ENCODE peak calls at places on chromosomes 2 and 18, in six cellular contexts. One of them, this sample, is unnamed.

GRCh38 chr2:20444113-20444992 is 2.5 kb upstream of the RHOB start:
- DNase-seq in K562: no peak
- DNase-seq in GM12878: no peak
- DNase-seq in WTC11: no peak
- DNase-seq in H1: no peak
- DNase-seq in HepG2: no peak
- DNase-seq in this sample: no peak

GRCh38 chr2:162085090-162085891 is 11.3 kb upstream of the DPP4 start:
- DNase-seq in K562: no peak
- DNase-seq in HepG2: peak; percentile 85
- DNase-seq in H1: no peak
- DNase-seq in WTC11: no peak
- DNase-seq in GM12878: no peak
- DNase-seq in this sample: no peak

GRCh38 chr18:44689736-44690135 is 9.0 kb downstream of the SETBP1 start:
- DNase-seq in HepG2: no peak
- DNase-seq in K562: no peak
- DNase-seq in H1: no peak
- DNase-seq in GM12878: no peak
- DNase-seq in WTC11: no peak
- DNase-seq in this sample: no peak

GRCh38 chr2:41881249-41881648 is 166.6 kb upstream of the PKDCC start:
- DNase-seq in HepG2: no peak
- DNase-seq in H1: no peak
- DNase-seq in K562: no peak
- DNase-seq in WTC11: no peak
- DNase-seq in GM12878: no peak
- DNase-seq in this sample: no peak

GRCh38 chr2:73836141-73836943 is 7.6 kb downstream of the STAMBP start:
- DNase-seq in GM12878: no peak
- DNase-seq in H1: no peak
- DNase-seq in WTC11: no peak
- DNase-seq in HepG2: no peak
- DNase-seq in K562: peak; percentile 27
- DNase-seq in this sample: no peak

GRCh38 chr2:70767699-70768584 is at the start of gene ADD2:
- DNase-seq in H1: no peak
- DNase-seq in GM12878: no peak
- DNase-seq in K562: peak; percentile 78
- DNase-seq in WTC11: peak; percentile 74
- DNase-seq in HepG2: no peak
- DNase-seq in this sample: no peak

GRCh38 chr18:50849448-50849847 is 29.5 kb upstream of the ME2 start:
- DNase-seq in H1: no peak
- DNase-seq in K562: no peak
- DNase-seq in GM12878: no peak
- DNase-seq in HepG2: no peak
- DNase-seq in WTC11: no peak
- DNase-seq in this sample: no peak

GRCh38 chr2:109330056-109330455 is 201.1 kb downstream of the SH3RF3 start:
- DNase-seq in GM12878: no peak
- DNase-seq in HepG2: no peak
- DNase-seq in K562: no peak
- DNase-seq in H1: no peak
- DNase-seq in WTC11: no peak
- DNase-seq in this sample: no peak

GRCh38 chr2:132441051-132441450 is 24.4 kb downstream of the GPR39 start:
- DNase-seq in WTC11: no peak
- DNase-seq in HepG2: no peak
- DNase-seq in GM12878: no peak
- DNase-seq in K562: no peak
- DNase-seq in H1: no peak
- DNase-seq in this sample: no peak

GRCh38 chr18:34224423-34225217 is at the start of gene NOL4:
- DNase-seq in WTC11: peak; percentile 99
- DNase-seq in GM12878: no peak
- DNase-seq in K562: no peak
- DNase-seq in H1: peak; percentile 98
- DNase-seq in HepG2: peak; percentile 51
- DNase-seq in this sample: no peak

GRCh38 chr2:238231251-238231793 is 8.5 kb downstream of the HES6 start:
- DNase-seq in HepG2: no peak
- DNase-seq in K562: peak; percentile 80
- DNase-seq in GM12878: no peak
- DNase-seq in H1: no peak
- DNase-seq in WTC11: peak; percentile 84
- DNase-seq in this sample: no peak

GRCh38 chr2:228688007-228688645 is 506.6 kb upstream of the SPHKAP start:
- DNase-seq in H1: no peak
- DNase-seq in HepG2: peak; percentile 8
- DNase-seq in GM12878: no peak
- DNase-seq in WTC11: no peak
- DNase-seq in K562: no peak
- DNase-seq in this sample: no peak

GRCh38 chr2:225670111-225670974 is 270.8 kb downstream of the NYAP2 start:
- DNase-seq in WTC11: no peak
- DNase-seq in K562: peak; percentile 11
- DNase-seq in H1: no peak
- DNase-seq in HepG2: peak; percentile 32
- DNase-seq in GM12878: no peak
- DNase-seq in this sample: peak; percentile 49

GRCh38 chr2:47173986-47174730 is 19.1 kb upstream of the STPG4 start:
- DNase-seq in K562: no peak
- DNase-seq in HepG2: no peak
- DNase-seq in H1: no peak
- DNase-seq in GM12878: no peak
- DNase-seq in WTC11: no peak
- DNase-seq in this sample: no peak

GRCh38 chr2:85231242-85231805 is 96.5 kb downstream of the TGOLN2 start:
- DNase-seq in H1: no peak
- DNase-seq in WTC11: peak; percentile 44
- DNase-seq in HepG2: no peak
- DNase-seq in K562: no peak
- DNase-seq in GM12878: no peak
- DNase-seq in this sample: no peak

GRCh38 chr2:132632000-132632649 is 37.9 kb downstream of the LYPD1 start:
- DNase-seq in H1: no peak
- DNase-seq in GM12878: no peak
- DNase-seq in WTC11: no peak
- DNase-seq in HepG2: peak; percentile 67
- DNase-seq in K562: no peak
- DNase-seq in this sample: no peak

GRCh38 chr2:60556998-60557955 is 3.8 kb upstream of the BCL11A start:
- DNase-seq in WTC11: no peak
- DNase-seq in HepG2: no peak
- DNase-seq in GM12878: no peak
- DNase-seq in K562: peak; percentile 7
- DNase-seq in H1: no peak
- DNase-seq in this sample: no peak

GRCh38 chr2:209368406-209368805 is 55.4 kb upstream of the MAP2 start:
- DNase-seq in GM12878: no peak
- DNase-seq in WTC11: no peak
- DNase-seq in HepG2: no peak
- DNase-seq in K562: no peak
- DNase-seq in H1: no peak
- DNase-seq in this sample: no peak

GRCh38 chr2:209367091-209367747 is 56.6 kb upstream of the MAP2 start:
- DNase-seq in K562: no peak
- DNase-seq in H1: no peak
- DNase-seq in GM12878: no peak
- DNase-seq in WTC11: no peak
- DNase-seq in HepG2: no peak
- DNase-seq in this sample: no peak

GRCh38 chr2:209371407-209371806 is 52.4 kb upstream of the MAP2 start:
- DNase-seq in H1: no peak
- DNase-seq in K562: no peak
- DNase-seq in HepG2: no peak
- DNase-seq in GM12878: no peak
- DNase-seq in WTC11: no peak
- DNase-seq in this sample: no peak

DNA sequence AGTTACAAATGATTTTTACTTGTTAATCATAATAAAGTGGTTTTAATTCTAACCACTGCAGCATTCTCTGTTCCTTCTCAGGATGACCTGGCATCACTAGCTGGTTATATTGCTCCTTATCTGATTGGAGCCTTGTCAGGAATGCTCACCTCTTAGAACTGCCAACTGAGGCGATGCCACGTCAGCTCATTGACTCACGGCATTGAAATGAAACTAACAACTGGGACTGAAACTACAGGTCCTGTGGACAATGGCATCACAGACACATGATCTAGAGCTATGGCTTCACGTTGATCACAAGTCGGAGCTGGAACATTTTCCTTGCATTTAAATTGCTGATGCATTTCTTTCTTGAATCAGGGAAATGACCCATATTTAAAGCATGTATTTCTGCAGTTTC is 54.9 kb upstream of the MAP2 start:
- DNase-seq in GM12878: peak; percentile 2
- DNase-seq in K562: no peak
- DNase-seq in H1: no peak
- DNase-seq in WTC11: no peak
- DNase-seq in HepG2: peak; percentile 54
- DNase-seq in this sample: peak; percentile 97
- TF ChIP-seq ATF3 in GM12878: no peak
- TF ChIP-seq ATF3 in K562: no peak
- TF ChIP-seq ATF3 in H1: no peak
- TF ChIP-seq ATF3 in WTC11: no peak
- TF ChIP-seq ATF3 in HepG2: no peak
- TF ChIP-seq ATF3 in this sample: no peak

GRCh38 chr2:178225011-178225817 is 30.9 kb downstream of the OSBPL6 start:
- DNase-seq in K562: no peak
- DNase-seq in GM12878: no peak
- DNase-seq in HepG2: no peak
- DNase-seq in WTC11: no peak
- DNase-seq in H1: no peak
- DNase-seq in this sample: no peak

GRCh38 chr2:178220814-178221213 is 26.5 kb downstream of the OSBPL6 start:
- DNase-seq in H1: no peak
- DNase-seq in HepG2: no peak
- DNase-seq in GM12878: no peak
- DNase-seq in WTC11: no peak
- DNase-seq in K562: no peak
- DNase-seq in this sample: no peak

GRCh38 chr2:178227187-178227586 is 32.9 kb downstream of the OSBPL6 start:
- DNase-seq in HepG2: no peak
- DNase-seq in K562: no peak
- DNase-seq in GM12878: no peak
- DNase-seq in WTC11: no peak
- DNase-seq in H1: no peak
- DNase-seq in this sample: no peak

GRCh38 chr2:178221556-178221955 is 27.2 kb downstream of the OSBPL6 start:
- DNase-seq in WTC11: no peak
- DNase-seq in GM12878: no peak
- DNase-seq in H1: no peak
- DNase-seq in K562: no peak
- DNase-seq in HepG2: no peak
- DNase-seq in this sample: no peak

GRCh38 chr2:178223806-178224205 is 29.5 kb downstream of the OSBPL6 start:
- DNase-seq in H1: no peak
- DNase-seq in K562: no peak
- DNase-seq in HepG2: no peak
- DNase-seq in WTC11: no peak
- DNase-seq in GM12878: no peak
- DNase-seq in this sample: no peak
- TF ChIP-seq ATF3 in H1: no peak
- TF ChIP-seq ATF3 in K562: no peak
- TF ChIP-seq ATF3 in HepG2: no peak
- TF ChIP-seq ATF3 in WTC11: no peak
- TF ChIP-seq ATF3 in GM12878: no peak
- TF ChIP-seq ATF3 in this sample: no peak

GRCh38 chr2:102145939-102146338 is 3.4 kb downstream of the IL1R1 start:
- DNase-seq in WTC11: no peak
- DNase-seq in K562: no peak
- DNase-seq in H1: no peak
- DNase-seq in HepG2: no peak
- DNase-seq in GM12878: no peak
- DNase-seq in this sample: no peak

GRCh38 chr2:102149644-102150455 is 7.3 kb downstream of the IL1R1 start:
- DNase-seq in GM12878: no peak
- DNase-seq in K562: no peak
- DNase-seq in WTC11: no peak
- DNase-seq in H1: no peak
- DNase-seq in HepG2: no peak
- DNase-seq in this sample: no peak

GRCh38 chr2:102149243-102149642 is 6.7 kb downstream of the IL1R1 start:
- DNase-seq in K562: no peak
- DNase-seq in HepG2: no peak
- DNase-seq in WTC11: no peak
- DNase-seq in GM12878: no peak
- DNase-seq in H1: no peak
- DNase-seq in this sample: no peak

GRCh38 chr2:102145107-102145506 is 2.6 kb downstream of the IL1R1 start:
- DNase-seq in K562: no peak
- DNase-seq in HepG2: no peak
- DNase-seq in GM12878: no peak
- DNase-seq in H1: no peak
- DNase-seq in WTC11: no peak
- DNase-seq in this sample: no peak

DNA sequence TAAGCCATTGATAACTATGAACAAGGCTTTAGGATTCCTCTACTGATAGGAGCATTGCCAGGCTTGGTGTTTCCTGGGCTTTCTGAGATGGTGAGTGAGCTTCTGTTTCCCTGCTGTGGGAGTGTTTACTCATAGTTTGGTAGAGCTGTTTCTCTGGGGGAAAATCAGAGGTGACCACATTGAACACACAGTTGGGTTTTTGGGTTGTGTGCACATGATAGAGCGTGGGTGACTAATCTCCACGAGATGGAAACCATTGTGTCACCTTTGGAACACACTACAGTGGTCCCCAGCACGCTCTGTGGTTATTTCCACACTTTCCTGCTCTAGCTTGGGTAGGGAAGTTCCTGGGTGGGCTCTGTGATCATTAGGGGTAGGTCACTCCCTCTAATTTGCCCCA is 5.4 kb downstream of the IL1R1 start:
- DNase-seq in GM12878: no peak
- DNase-seq in HepG2: no peak
- DNase-seq in K562: no peak
- DNase-seq in WTC11: no peak
- DNase-seq in H1: no peak
- DNase-seq in this sample: no peak
- TF ChIP-seq ATF3 in GM12878: no peak
- TF ChIP-seq ATF3 in HepG2: no peak
- TF ChIP-seq ATF3 in K562: no peak
- TF ChIP-seq ATF3 in WTC11: no peak
- TF ChIP-seq ATF3 in H1: no peak
- TF ChIP-seq ATF3 in this sample: no peak

DNA sequence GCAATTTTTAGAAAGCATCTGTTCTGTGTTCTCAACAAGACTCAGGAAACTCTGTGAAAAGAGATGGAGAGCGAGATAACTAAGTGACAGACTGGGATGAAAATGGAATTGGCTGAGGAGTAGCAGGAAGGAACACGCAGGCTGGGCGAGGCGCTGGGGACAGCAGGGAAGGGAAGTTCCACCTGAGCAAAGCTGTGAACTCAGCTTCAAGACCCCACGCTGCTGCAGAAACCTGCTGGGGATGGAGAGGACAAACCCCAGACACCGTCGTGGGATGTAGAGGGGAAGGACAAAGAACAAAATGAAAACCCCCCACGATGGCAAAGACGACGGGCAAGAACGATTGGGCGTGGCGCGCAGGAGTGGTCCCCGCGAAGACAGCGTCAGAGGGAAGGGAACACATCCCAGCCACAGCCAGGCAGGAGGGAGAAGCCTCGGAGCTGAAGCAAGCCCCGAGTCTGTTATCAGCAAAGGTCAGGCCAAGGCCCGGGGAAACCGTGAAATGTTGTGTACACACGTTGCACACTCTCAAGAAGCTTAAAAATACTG is 223.0 kb downstream of the NDUFA10 start:
- DNase-seq in WTC11: no peak
- DNase-seq in GM12878: no peak
- DNase-seq in HepG2: no peak
- DNase-seq in K562: no peak
- DNase-seq in H1: no peak
- DNase-seq in this sample: no peak
- TF ChIP-seq ATF3 in WTC11: no peak
- TF ChIP-seq ATF3 in GM12878: no peak
- TF ChIP-seq ATF3 in HepG2: no peak
- TF ChIP-seq ATF3 in K562: no peak
- TF ChIP-seq ATF3 in H1: no peak
- TF ChIP-seq ATF3 in this sample: no peak

This sample was measured in HCT116.